ENCODE peak calls at places on chromosomes 16 and 17, in six cellular contexts. P, G, U, N, Q and L are unnamed samples.

GRCh38 chr17:57158296-57158695 is 73.2 kb downstream of the AKAP1 start:
- DNase-seq in P (no peak), G (no peak), U (no peak), N (no peak), Q (peak), L (no peak)

GRCh38 chr16:24139282-24139681 is 116.9 kb upstream of the CACNG3 start:
- DNase-seq in P (no peak), G (no peak), U (no peak), N (no peak), Q (no peak), L (no peak)

GRCh38 chr17:2090210-2090641 is 35.3 kb downstream of the HIC1 start:
- DNase-seq in P (no peak), G (no peak), U (no peak), N (no peak), Q (no peak), L (no peak)

GRCh38 chr17:36188891-36189306 is 7.7 kb downstream of the CCL3L1 start:
- DNase-seq in P (no peak), G (no peak), U (no peak), N (peak), Q (no peak), L (no peak)

GRCh38 chr17:49575524-49576120 is at the start of gene NXPH3:
- DNase-seq in P (peak), G (peak), U (peak), N (no peak), Q (peak), L (peak)

GRCh38 chr17:8366231-8366630 is 10.3 kb downstream of the KRABD2 start:
- DNase-seq in P (no peak), G (no peak), U (peak), N (no peak), Q (peak), L (peak)

GRCh38 chr17:10729334-10730193 is at the start of gene TMEM220:
- DNase-seq in P (peak), G (peak), U (peak), N (peak), Q (peak), L (peak)

GRCh38 chr17:65064452-65065019 is 8.0 kb upstream of the GNA13 start:
- DNase-seq in P (no peak), G (no peak), U (peak), N (peak), Q (peak), L (peak)

GRCh38 chr16:78396046-78396445 is 296.6 kb downstream of the WWOX start:
- DNase-seq in P (no peak), G (no peak), U (no peak), N (no peak), Q (no peak), L (no peak)

GRCh38 chr17:10155334-10156081 is 42.9 kb downstream of the GAS7 start:
- DNase-seq in P (no peak), G (no peak), U (peak), N (no peak), Q (no peak), L (peak)

GRCh38 chr17:15456972-15457722 is 10.3 kb downstream of the CDRT4 start:
- DNase-seq in P (peak), G (peak), U (peak), N (peak), Q (peak), L (peak)

GRCh38 chr16:81695431-81695890 is 83.6 kb upstream of the PLCG2 start:
- DNase-seq in P (no peak), G (no peak), U (peak), N (no peak), Q (peak), L (peak)

GRCh38 chr16:49951568-49952195 is 73.3 kb upstream of the CNEP1R1 start:
- DNase-seq in P (no peak), G (no peak), U (no peak), N (no peak), Q (no peak), L (no peak)
- H3K4me3 ChIP-seq in P (no peak), G (no peak), U (no peak), N (no peak), Q (no peak), L (no peak)

GRCh38 chr16:66845791-66846221 is 1.6 kb downstream of the CA7 start:
- DNase-seq in P (no peak), G (no peak), U (no peak), N (no peak), Q (no peak), L (no peak)
- TF ChIP-seq CTCF in P (no peak), G (no peak), U (no peak), N (no peak), Q (no peak), L (no peak)

DNA sequence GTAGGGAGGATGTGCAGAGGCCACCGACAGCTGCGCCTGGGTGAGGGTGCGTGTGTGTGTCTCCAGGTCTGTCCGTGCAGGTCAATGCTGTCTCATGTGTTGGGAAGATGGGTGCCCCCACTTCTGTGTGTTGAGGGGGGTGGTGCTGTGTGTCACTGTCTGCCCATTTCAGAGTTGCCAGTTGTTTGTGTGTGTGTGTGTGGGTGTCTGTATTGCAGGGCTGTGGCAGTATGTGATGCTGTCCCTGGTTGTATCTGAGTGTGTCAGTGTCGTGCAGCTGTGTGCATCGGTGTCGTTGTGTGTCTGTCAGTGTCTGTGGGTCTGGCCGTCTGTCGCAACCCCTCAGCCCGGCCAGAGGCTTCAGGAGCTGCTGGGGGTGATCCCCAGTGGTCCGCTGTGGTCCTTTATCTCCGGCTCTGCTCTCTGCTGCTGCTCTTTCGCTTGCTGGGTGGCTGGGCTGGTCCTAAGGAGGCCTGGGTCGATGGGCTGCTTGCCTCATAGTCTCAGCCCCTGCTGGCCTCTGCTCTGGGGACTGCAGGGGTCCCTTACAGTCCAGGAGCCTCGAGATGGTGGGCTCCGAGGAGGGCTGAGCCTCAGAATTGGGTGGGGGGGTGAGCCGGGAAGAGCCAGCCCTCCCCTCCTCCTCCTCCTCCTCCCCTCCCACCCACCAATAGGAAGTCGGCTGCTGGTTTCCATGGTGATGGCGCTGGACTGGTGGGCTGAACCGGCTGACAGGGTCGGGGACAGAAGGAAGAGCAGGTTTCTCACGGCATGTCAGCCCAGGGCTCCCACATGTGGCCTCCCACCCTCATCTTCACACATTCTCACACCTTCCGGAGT is at the start of gene TSPOAP1:
- DNase-seq in P (peak), G (peak), U (no peak), N (no peak), Q (no peak), L (no peak)
- H3K4me3 ChIP-seq in P (no peak), G (peak), U (no peak), N (no peak), Q (no peak), L (no peak)

GRCh38 chr17:80283116-80283852 is 22.6 kb downstream of the RNF213 start:
- DNase-seq in P (no peak), G (no peak), U (no peak), N (no peak), Q (no peak), L (no peak)

GRCh38 chr17:80281516-80281915 is 20.9 kb downstream of the RNF213 start:
- DNase-seq in P (no peak), G (no peak), U (no peak), N (no peak), Q (no peak), L (no peak)

GRCh38 chr17:80284631-80285030 is 24.0 kb downstream of the RNF213 start:
- DNase-seq in P (no peak), G (no peak), U (no peak), N (no peak), Q (no peak), L (no peak)

GRCh38 chr17:80277751-80278671 is 17.4 kb downstream of the RNF213 start:
- DNase-seq in P (no peak), G (no peak), U (no peak), N (no peak), Q (no peak), L (no peak)

GRCh38 chr17:80279895-80280294 is 19.2 kb downstream of the RNF213 start:
- DNase-seq in P (peak), G (peak), U (peak), N (no peak), Q (peak), L (peak)
- TF ChIP-seq CTCF in P (peak), G (no peak), U (peak), N (no peak), Q (peak), L (peak)

DNA sequence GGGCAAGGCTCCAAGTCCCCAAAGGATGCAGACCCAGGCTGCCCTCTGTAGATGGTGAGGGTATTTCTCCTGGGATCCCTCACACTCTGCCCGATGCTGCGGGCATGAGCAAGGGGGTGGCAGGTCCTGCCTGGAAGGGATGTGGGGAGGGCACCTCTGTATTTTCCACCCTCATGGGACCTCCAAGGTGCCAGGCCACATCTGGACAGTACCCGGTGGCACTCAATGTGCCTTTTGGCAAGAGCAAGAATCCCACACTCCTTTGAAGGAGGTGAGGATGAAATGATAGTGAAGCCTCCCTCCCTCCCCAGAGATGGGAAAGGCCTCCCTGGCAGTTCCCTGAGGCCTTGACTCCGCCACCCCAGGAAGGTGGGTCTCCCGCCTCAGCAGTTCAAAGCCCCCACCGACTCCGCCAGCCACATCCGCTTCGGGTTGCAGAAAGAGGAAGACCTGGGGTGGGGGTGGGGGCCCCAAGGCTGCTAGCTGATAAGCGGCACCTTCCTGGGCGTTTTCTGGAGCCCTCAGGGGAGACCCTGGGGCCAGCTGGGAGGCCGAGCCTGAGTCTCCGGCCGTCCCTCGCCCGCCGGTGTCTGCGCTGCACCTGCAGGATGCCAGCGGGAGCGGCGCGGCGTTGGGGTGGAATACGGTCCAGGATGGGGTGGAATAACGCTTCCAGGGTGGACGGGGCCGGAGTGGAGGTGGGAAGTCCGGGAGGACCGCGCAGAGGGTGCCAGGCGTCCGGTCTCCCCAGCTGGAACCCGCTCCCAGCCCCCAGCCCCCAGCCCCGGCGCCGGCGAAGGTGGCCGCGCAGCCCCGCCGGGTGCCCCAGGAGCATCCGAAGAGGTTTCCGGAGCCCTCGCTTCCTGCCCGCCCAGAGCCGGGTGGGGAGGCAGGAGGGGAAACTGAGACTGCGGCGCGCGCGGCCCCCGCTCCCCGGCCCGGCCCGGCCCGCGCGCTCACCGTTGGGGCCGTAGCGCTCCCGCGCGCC is 729 bp downstream of the ATP2A3 start:
- DNase-seq in P (no peak), G (no peak), U (no peak), N (no peak), Q (no peak), L (no peak)
- H3K4me3 ChIP-seq in P (peak), G (peak), U (no peak), N (peak), Q (no peak), L (no peak)

GRCh38 chr17:78448356-78448993 is 70.0 kb downstream of the PGS1 start:
- DNase-seq in P (no peak), G (no peak), U (no peak), N (no peak), Q (no peak), L (no peak)
- TF ChIP-seq CTCF in P (no peak), G (no peak), U (peak), N (no peak), Q (peak), L (peak)

GRCh38 chr17:7078711-7079110 is 1.3 kb downstream of the CLEC10A start:
- DNase-seq in P (no peak), G (no peak), U (no peak), N (no peak), Q (no peak), L (no peak)
- H3K4me3 ChIP-seq in P (peak), G (no peak), U (no peak), N (no peak), Q (no peak), L (no peak)